ENCODE peak calls at places on chromosomes 3 and 15, in ten cellular contexts. K, Z, G, H, M, X, U, Y, I and P are unnamed samples.

GRCh38 chr15:66851226-66852063 is 149.4 kb downstream of the SMAD6 start:
- DNase-seq in K (peak; percentile 89), Z (peak; percentile 95), G (peak; percentile 84), H (peak; percentile 97), M (peak; percentile 28), X (peak; percentile 32), U (peak; percentile 91), Y (peak; percentile 86), I (peak; percentile 87), P (peak; percentile 94)

GRCh38 chr3:9903238-9903624 is 583 bp downstream of the IL17RE start:
- DNase-seq in K (peak; percentile 33), Z (no peak), G (no peak), H (no peak), M (no peak), X (no peak), U (no peak), Y (no peak), I (no peak), P (no peak)

GRCh38 chr15:30675126-30675525 is 49.2 kb downstream of the ARHGAP11B start:
- DNase-seq in K (peak; percentile 26), Z (no peak), G (no peak), H (no peak), M (no peak), X (no peak), U (no peak), Y (no peak), I (no peak), P (no peak)

GRCh38 chr3:150479370-150479769 is 66.9 kb downstream of the SERP1 start:
- DNase-seq in K (no peak), Z (no peak), G (no peak), H (no peak), M (no peak), X (no peak), U (no peak), Y (no peak), I (no peak), P (no peak)

GRCh38 chr3:174891524-174892203 is 32.5 kb downstream of the NAALADL2 start:
- DNase-seq in K (peak; percentile 27), Z (no peak), G (no peak), H (no peak), M (no peak), X (no peak), U (no peak), Y (no peak), I (no peak), P (peak; percentile 64)

GRCh38 chr3:8441969-8442559 is 59.6 kb upstream of the LMCD1 start:
- DNase-seq in K (peak; percentile 86), Z (no peak), G (no peak), H (peak; percentile 75), M (peak; percentile 30), X (peak; percentile 60), U (no peak), Y (no peak), I (peak; percentile 32), P (peak; percentile 79)

GRCh38 chr3:25480811-25481210 is 52.7 kb downstream of the RARB start:
- DNase-seq in K (no peak), Z (no peak), G (no peak), H (no peak), M (no peak), X (no peak), U (no peak), Y (no peak), I (no peak), P (no peak)

GRCh38 chr15:40192942-40193341 is 32.1 kb downstream of the BUB1B start:
- DNase-seq in K (peak; percentile 34), Z (no peak), G (no peak), H (no peak), M (peak; percentile 4), X (no peak), U (no peak), Y (no peak), I (no peak), P (no peak)

GRCh38 chr3:40339871-40340270 is 30.4 kb downstream of the EIF1B start:
- DNase-seq in K (no peak), Z (no peak), G (no peak), H (no peak), M (no peak), X (no peak), U (no peak), Y (no peak), I (no peak), P (no peak)

DNA sequence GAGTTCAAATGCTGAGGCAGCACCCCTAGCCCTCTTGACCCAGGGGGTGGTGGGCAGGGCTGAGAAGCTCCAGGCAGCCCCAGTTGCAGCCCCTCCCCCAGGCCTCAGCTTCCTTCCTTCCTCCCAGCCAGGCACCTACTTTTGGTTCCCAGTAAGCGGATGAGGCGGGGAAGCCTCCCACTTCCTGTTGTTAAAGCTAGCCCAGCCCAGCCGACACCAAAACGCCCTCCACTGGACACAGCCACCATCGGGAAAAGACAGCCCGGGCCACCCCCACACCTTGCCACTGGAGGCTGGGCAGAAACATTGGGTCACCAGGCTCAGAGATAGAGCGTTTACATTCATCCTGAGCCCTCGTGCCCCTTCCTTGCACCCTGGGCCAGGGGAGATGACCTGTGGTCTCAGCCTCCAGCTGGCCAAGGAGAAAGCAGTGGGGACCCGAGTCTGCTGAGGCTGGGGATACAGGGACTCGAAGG is 3.5 kb downstream of the DUSP7 start:
- DNase-seq in K (peak; percentile 85), Z (peak; percentile 93), G (peak; percentile 85), H (peak; percentile 38), M (peak; percentile 73), X (peak; percentile 53), U (peak; percentile 92), Y (peak; percentile 92), I (peak; percentile 83), P (peak; percentile 94)
- H3K4me3 ChIP-seq in K (no peak overlapping the region), Z (peak overlapping the region; percentile 26), G (peak overlapping the region; percentile 89), H (no peak overlapping the region), M (peak overlapping the region; percentile 81), X (no peak overlapping the region), U (peak overlapping the region; percentile 87), Y (peak overlapping the region; percentile 80), I (no peak overlapping the region), P (no peak overlapping the region)

GRCh38 chr15:35545825-35546580 is at the start of gene DPH6:
- DNase-seq in K (peak; percentile 92), Z (peak; percentile 96), G (peak; percentile 91), H (peak; percentile 14), M (peak; percentile 84), X (peak; percentile 67), U (peak; percentile 92), Y (peak; percentile 87), I (peak; percentile 80), P (peak; percentile 93)

GRCh38 chr15:35545316-35545824 is 595 bp downstream of the DPH6 start:
- DNase-seq in K (peak; percentile 78), Z (peak; percentile 85), G (no peak), H (peak; percentile 5), M (peak; percentile 50), X (peak; percentile 6), U (peak; percentile 63), Y (peak; percentile 47), I (peak; percentile 62), P (no peak)

GRCh38 chr15:35548435-35548834 is 2.5 kb upstream of the DPH6 start:
- DNase-seq in K (no peak), Z (no peak), G (no peak), H (no peak), M (peak; percentile 0), X (no peak), U (no peak), Y (no peak), I (no peak), P (peak; percentile 63)

GRCh38 chr15:35547775-35548364 is 1.9 kb upstream of the DPH6 start:
- DNase-seq in K (no peak), Z (no peak), G (no peak), H (no peak), M (no peak), X (no peak), U (no peak), Y (no peak), I (no peak), P (peak; percentile 91)

GRCh38 chr15:35546581-35547381 is 816 bp upstream of the DPH6 start:
- DNase-seq in K (no peak), Z (no peak), G (no peak), H (no peak), M (no peak), X (no peak), U (peak; percentile 50), Y (no peak), I (peak; percentile 29), P (no peak)
- H3K27ac ChIP-seq in K (peak overlapping the region; percentile 99), Z (peak overlapping the region; percentile 99), G (peak overlapping the region; percentile 89), H (peak overlapping the region; percentile 97), M (peak overlapping the region; percentile 88), X (peak overlapping the region; percentile 91), U (peak overlapping the region; percentile 96), Y (peak overlapping the region; percentile 99), I (peak overlapping the region; percentile 97), P (no peak overlapping the region)

DNA sequence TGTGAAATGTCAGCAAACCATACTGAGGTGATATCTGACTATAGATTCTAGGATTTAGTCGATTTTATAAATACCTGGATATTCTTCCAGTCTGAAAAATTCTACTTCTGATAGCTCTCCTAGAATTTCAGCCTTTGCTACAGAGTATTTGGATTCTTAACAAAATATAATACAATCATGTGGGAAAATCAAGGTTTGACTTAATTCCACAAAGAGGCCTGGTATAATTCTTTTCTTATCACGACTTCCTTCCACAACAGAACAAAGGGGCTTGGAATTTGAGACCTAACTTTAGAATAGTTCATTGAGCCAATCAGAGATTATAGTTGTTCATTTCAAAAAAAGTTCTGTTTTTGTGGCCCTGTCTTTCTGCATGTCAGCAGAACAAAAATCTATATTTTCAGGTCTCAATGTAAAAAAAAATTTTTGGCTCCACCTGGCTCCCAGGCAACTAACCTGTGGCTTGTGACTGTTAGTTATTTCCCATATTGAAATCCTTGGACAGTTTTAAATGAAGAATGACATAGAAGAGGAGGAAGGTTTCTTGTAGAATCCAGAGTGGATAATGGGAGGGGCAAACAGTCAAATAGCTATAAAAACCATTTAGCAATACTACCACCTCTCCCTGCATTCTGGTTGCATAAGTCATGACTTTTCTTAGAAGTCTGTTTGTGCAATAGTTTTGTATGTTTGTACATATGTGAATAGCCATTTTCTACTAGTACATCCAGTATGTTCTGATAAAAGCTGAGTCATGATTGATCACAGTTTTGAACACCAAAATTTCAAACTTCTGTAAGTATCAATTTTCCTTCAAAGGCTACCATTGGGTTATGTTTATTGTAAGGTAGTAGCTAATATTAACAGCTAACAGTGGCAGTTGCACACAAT is 4.0 kb downstream of the TM4SF1 start:
- DNase-seq in K (peak; percentile 87), Z (no peak), G (no peak), H (no peak), M (peak; percentile 82), X (peak; percentile 70), U (no peak), Y (no peak), I (no peak), P (no peak)
- H3K4me1 ChIP-seq in K (no peaks in the 10 kb centered on the region), Z (no peaks in the 10 kb centered on the region), G (peaks cover 72% of the 10 kb centered on the region), H (peaks cover 70% of the 10 kb centered on the region), M (peaks cover 64% of the 10 kb centered on the region), X (peaks cover 74% of the 10 kb centered on the region), U (peaks cover 9% of the 10 kb centered on the region), Y (peaks cover 82% of the 10 kb centered on the region), I (peaks cover 12% of the 10 kb centered on the region), P (peaks cover 17% of the 10 kb centered on the region)

GRCh38 chr15:99507016-99507731 is 58.6 kb upstream of the MEF2A start:
- DNase-seq in K (peak; percentile 94), Z (peak; percentile 85), G (no peak), H (no peak), M (no peak), X (peak; percentile 21), U (peak; percentile 67), Y (peak; percentile 70), I (no peak), P (peak; percentile 41)
- H3K4me3 ChIP-seq in K (no peak overlapping the region), Z (no peak overlapping the region), G (no peak overlapping the region), H (no peak overlapping the region), M (no peak overlapping the region), X (peak overlapping the region; percentile 50), U (peak overlapping the region; percentile 41), Y (peak overlapping the region; percentile 40), I (no peak overlapping the region), P (no peak overlapping the region)